ENCODE peak calls at places on chromosomes 12 and 14, in ten cellular contexts. One of them, this sample, is unnamed.

GRCh38 chr14:70981005-70981952 is 74.0 kb downstream of the PCNX1 start:
- DNase-seq in activated T-cell treated with anti-CD3 and anti-CD28 coated beads for 1 hour: no peak
- DNase-seq in left lung: no peak
- DNase-seq in T-cell: no peak
- DNase-seq in activated CD4-positive, alpha-beta T cell treated with anti-CD3 and anti-CD28 coated beads, Interleukin-2, amount 50 U/mL, for 24 hours: no peak
- DNase-seq in CD8-positive, alpha-beta T cell: no peak
- DNase-seq in GM12865: no peak
- DNase-seq in T-helper 2 cell: peak; percentile 66
- DNase-seq in T-helper 22 cell: no peak
- DNase-seq in NCI-H2081 treated with DMSO at 0.1 percent for 48 hours: no peak
- DNase-seq in this sample: no peak

GRCh38 chr12:77720258-77720657 is 110.4 kb upstream of the NAV3 start:
- DNase-seq in activated T-cell treated with anti-CD3 and anti-CD28 coated beads for 1 hour: no peak
- DNase-seq in left lung: no peak
- DNase-seq in T-cell: no peak
- DNase-seq in activated CD4-positive, alpha-beta T cell treated with anti-CD3 and anti-CD28 coated beads, Interleukin-2, amount 50 U/mL, for 24 hours: no peak
- DNase-seq in CD8-positive, alpha-beta T cell: no peak
- DNase-seq in GM12865: no peak
- DNase-seq in T-helper 2 cell: no peak
- DNase-seq in T-helper 22 cell: no peak
- DNase-seq in NCI-H2081 treated with DMSO at 0.1 percent for 48 hours: no peak
- DNase-seq in this sample: no peak

GRCh38 chr12:12456637-12457036 is 99.8 kb downstream of the BORCS5 start:
- DNase-seq in activated T-cell treated with anti-CD3 and anti-CD28 coated beads for 1 hour: no peak
- DNase-seq in left lung: no peak
- DNase-seq in T-cell: no peak
- DNase-seq in activated CD4-positive, alpha-beta T cell treated with anti-CD3 and anti-CD28 coated beads, Interleukin-2, amount 50 U/mL, for 24 hours: no peak
- DNase-seq in CD8-positive, alpha-beta T cell: no peak
- DNase-seq in GM12865: no peak
- DNase-seq in T-helper 2 cell: peak; percentile 85
- DNase-seq in T-helper 22 cell: no peak
- DNase-seq in NCI-H2081 treated with DMSO at 0.1 percent for 48 hours: no peak
- DNase-seq in this sample: no peak

GRCh38 chr14:102645746-102646440 is 53.4 kb downstream of the RCOR1 start:
- DNase-seq in activated T-cell treated with anti-CD3 and anti-CD28 coated beads for 1 hour: no peak
- DNase-seq in left lung: no peak
- DNase-seq in T-cell: no peak
- DNase-seq in activated CD4-positive, alpha-beta T cell treated with anti-CD3 and anti-CD28 coated beads, Interleukin-2, amount 50 U/mL, for 24 hours: no peak
- DNase-seq in CD8-positive, alpha-beta T cell: no peak
- DNase-seq in GM12865: no peak
- DNase-seq in T-helper 2 cell: no peak
- DNase-seq in T-helper 22 cell: no peak
- DNase-seq in NCI-H2081 treated with DMSO at 0.1 percent for 48 hours: no peak
- DNase-seq in this sample: no peak

GRCh38 chr12:39032034-39032433 is 126.6 kb upstream of the CPNE8 start:
- DNase-seq in activated T-cell treated with anti-CD3 and anti-CD28 coated beads for 1 hour: no peak
- DNase-seq in left lung: no peak
- DNase-seq in T-cell: no peak
- DNase-seq in activated CD4-positive, alpha-beta T cell treated with anti-CD3 and anti-CD28 coated beads, Interleukin-2, amount 50 U/mL, for 24 hours: no peak
- DNase-seq in CD8-positive, alpha-beta T cell: no peak
- DNase-seq in GM12865: no peak
- DNase-seq in T-helper 2 cell: no peak
- DNase-seq in T-helper 22 cell: no peak
- DNase-seq in NCI-H2081 treated with DMSO at 0.1 percent for 48 hours: no peak
- DNase-seq in this sample: no peak

GRCh38 chr14:59159169-59159568 is 29.3 kb upstream of the DAAM1 start:
- DNase-seq in activated T-cell treated with anti-CD3 and anti-CD28 coated beads for 1 hour: no peak
- DNase-seq in left lung: no peak
- DNase-seq in T-cell: no peak
- DNase-seq in activated CD4-positive, alpha-beta T cell treated with anti-CD3 and anti-CD28 coated beads, Interleukin-2, amount 50 U/mL, for 24 hours: no peak
- DNase-seq in CD8-positive, alpha-beta T cell: no peak
- DNase-seq in GM12865: no peak
- DNase-seq in T-helper 2 cell: no peak
- DNase-seq in T-helper 22 cell: no peak
- DNase-seq in NCI-H2081 treated with DMSO at 0.1 percent for 48 hours: no peak
- DNase-seq in this sample: no peak

GRCh38 chr12:77122236-77122635 is 56.9 kb upstream of the E2F7 start:
- DNase-seq in activated T-cell treated with anti-CD3 and anti-CD28 coated beads for 1 hour: no peak
- DNase-seq in left lung: no peak
- DNase-seq in T-cell: no peak
- DNase-seq in activated CD4-positive, alpha-beta T cell treated with anti-CD3 and anti-CD28 coated beads, Interleukin-2, amount 50 U/mL, for 24 hours: no peak
- DNase-seq in CD8-positive, alpha-beta T cell: no peak
- DNase-seq in GM12865: no peak
- DNase-seq in T-helper 2 cell: no peak
- DNase-seq in T-helper 22 cell: no peak
- DNase-seq in NCI-H2081 treated with DMSO at 0.1 percent for 48 hours: no peak
- DNase-seq in this sample: no peak

GRCh38 chr12:95802482-95803264 is 12.1 kb upstream of the NTN4 start:
- DNase-seq in activated T-cell treated with anti-CD3 and anti-CD28 coated beads for 1 hour: no peak
- DNase-seq in left lung: no peak
- DNase-seq in T-cell: no peak
- DNase-seq in activated CD4-positive, alpha-beta T cell treated with anti-CD3 and anti-CD28 coated beads, Interleukin-2, amount 50 U/mL, for 24 hours: no peak
- DNase-seq in CD8-positive, alpha-beta T cell: no peak
- DNase-seq in GM12865: no peak
- DNase-seq in T-helper 2 cell: no peak
- DNase-seq in T-helper 22 cell: no peak
- DNase-seq in NCI-H2081 treated with DMSO at 0.1 percent for 48 hours: no peak
- DNase-seq in this sample: no peak

GRCh38 chr12:89547116-89547515 is 21.3 kb upstream of the POC1B start:
- DNase-seq in activated T-cell treated with anti-CD3 and anti-CD28 coated beads for 1 hour: no peak
- DNase-seq in left lung: no peak
- DNase-seq in T-cell: no peak
- DNase-seq in activated CD4-positive, alpha-beta T cell treated with anti-CD3 and anti-CD28 coated beads, Interleukin-2, amount 50 U/mL, for 24 hours: no peak
- DNase-seq in CD8-positive, alpha-beta T cell: no peak
- DNase-seq in GM12865: no peak
- DNase-seq in T-helper 2 cell: no peak
- DNase-seq in T-helper 22 cell: no peak
- DNase-seq in NCI-H2081 treated with DMSO at 0.1 percent for 48 hours: no peak
- DNase-seq in this sample: no peak

GRCh38 chr12:110579889-110580253 is 3.2 kb downstream of the PPTC7 start:
- DNase-seq in activated T-cell treated with anti-CD3 and anti-CD28 coated beads for 1 hour: no peak
- DNase-seq in left lung: no peak
- DNase-seq in T-cell: no peak
- DNase-seq in activated CD4-positive, alpha-beta T cell treated with anti-CD3 and anti-CD28 coated beads, Interleukin-2, amount 50 U/mL, for 24 hours: no peak
- DNase-seq in CD8-positive, alpha-beta T cell: no peak
- DNase-seq in GM12865: no peak
- DNase-seq in T-helper 2 cell: no peak
- DNase-seq in T-helper 22 cell: no peak
- DNase-seq in NCI-H2081 treated with DMSO at 0.1 percent for 48 hours: no peak
- DNase-seq in this sample: no peak

GRCh38 chr14:89351364-89351957 is 65.6 kb downstream of the FOXN3 start:
- DNase-seq in activated T-cell treated with anti-CD3 and anti-CD28 coated beads for 1 hour: no peak
- DNase-seq in left lung: no peak
- DNase-seq in T-cell: no peak
- DNase-seq in activated CD4-positive, alpha-beta T cell treated with anti-CD3 and anti-CD28 coated beads, Interleukin-2, amount 50 U/mL, for 24 hours: no peak
- DNase-seq in CD8-positive, alpha-beta T cell: no peak
- DNase-seq in GM12865: peak; percentile 86
- DNase-seq in T-helper 2 cell: peak; percentile 64
- DNase-seq in T-helper 22 cell: no peak
- DNase-seq in NCI-H2081 treated with DMSO at 0.1 percent for 48 hours: peak; percentile 13
- DNase-seq in this sample: no peak

This sample was measured in memory B cell.